ENCODE peak calls at places on chromosomes 1 and 21, in six cellular contexts. One of them, this sample, is unnamed.

GRCh38 chr1:83692524-83693336 is 306.2 kb downstream of the TTLL7 start:
- DNase-seq in AG04449: no peak
- DNase-seq in BE2C: peak
- DNase-seq in foreskin fibroblast: peak
- DNase-seq in fibroblast of mammary gland: no peak
- DNase-seq in bronchial epithelial cell: peak
- DNase-seq in this sample: no peak

GRCh38 chr21:38538353-38538752 is 40.1 kb upstream of the ERG start:
- DNase-seq in AG04449: no peak
- DNase-seq in BE2C: no peak
- DNase-seq in foreskin fibroblast: no peak
- DNase-seq in fibroblast of mammary gland: no peak
- DNase-seq in bronchial epithelial cell: peak
- DNase-seq in this sample: no peak

GRCh38 chr1:58768971-58769808 is 14.7 kb downstream of the JUN start:
- DNase-seq in AG04449: no peak
- DNase-seq in BE2C: peak
- DNase-seq in foreskin fibroblast: peak
- DNase-seq in fibroblast of mammary gland: peak
- DNase-seq in bronchial epithelial cell: peak
- DNase-seq in this sample: no peak

GRCh38 chr1:211609120-211610024 is 30.4 kb upstream of the SLC30A1 start:
- DNase-seq in AG04449: no peak
- DNase-seq in BE2C: no peak
- DNase-seq in foreskin fibroblast: no peak
- DNase-seq in fibroblast of mammary gland: peak
- DNase-seq in bronchial epithelial cell: no peak
- DNase-seq in this sample: no peak

GRCh38 chr1:2110738-2111673 is 60.8 kb downstream of the PRKCZ start:
- DNase-seq in AG04449: no peak
- DNase-seq in BE2C: peak
- DNase-seq in foreskin fibroblast: no peak
- DNase-seq in fibroblast of mammary gland: no peak
- DNase-seq in bronchial epithelial cell: no peak
- DNase-seq in this sample: no peak

GRCh38 chr1:165241952-165242351 is 114.6 kb downstream of the LMX1A start:
- DNase-seq in AG04449: no peak
- DNase-seq in BE2C: no peak
- DNase-seq in foreskin fibroblast: no peak
- DNase-seq in fibroblast of mammary gland: no peak
- DNase-seq in bronchial epithelial cell: no peak
- DNase-seq in this sample: no peak

GRCh38 chr1:204398197-204399125 is 13.2 kb downstream of the PPP1R15B start:
- DNase-seq in AG04449: no peak
- DNase-seq in BE2C: peak
- DNase-seq in foreskin fibroblast: peak
- DNase-seq in fibroblast of mammary gland: peak
- DNase-seq in bronchial epithelial cell: peak
- DNase-seq in this sample: no peak

GRCh38 chr1:211583011-211583995 is 4.3 kb upstream of the SLC30A1 start:
- DNase-seq in AG04449: no peak
- DNase-seq in BE2C: no peak
- DNase-seq in foreskin fibroblast: no peak
- DNase-seq in fibroblast of mammary gland: no peak
- DNase-seq in bronchial epithelial cell: no peak
- DNase-seq in this sample: no peak

GRCh38 chr1:222629921-222630535 is 12.1 kb downstream of the MIA3 start:
- DNase-seq in AG04449: no peak
- DNase-seq in BE2C: no peak
- DNase-seq in foreskin fibroblast: no peak
- DNase-seq in fibroblast of mammary gland: no peak
- DNase-seq in bronchial epithelial cell: no peak
- DNase-seq in this sample: no peak

GRCh38 chr1:10431065-10431730 is 965 bp downstream of the CENPS start:
- DNase-seq in AG04449: no peak
- DNase-seq in BE2C: no peak
- DNase-seq in foreskin fibroblast: no peak
- DNase-seq in fibroblast of mammary gland: peak
- DNase-seq in bronchial epithelial cell: peak
- DNase-seq in this sample: no peak

GRCh38 chr1:60279798-60280197 is 206.2 kb upstream of the C1orf87 start:
- DNase-seq in AG04449: no peak
- DNase-seq in BE2C: no peak
- DNase-seq in foreskin fibroblast: no peak
- DNase-seq in fibroblast of mammary gland: peak
- DNase-seq in bronchial epithelial cell: peak
- DNase-seq in this sample: no peak

GRCh38 chr1:36115931-36116330 is 9.1 kb downstream of the COL8A2 start:
- DNase-seq in AG04449: no peak
- DNase-seq in BE2C: no peak
- DNase-seq in foreskin fibroblast: peak
- DNase-seq in fibroblast of mammary gland: peak
- DNase-seq in bronchial epithelial cell: peak
- DNase-seq in this sample: no peak

GRCh38 chr1:106879538-106879937 is 176.9 kb upstream of the PRMT6 start:
- DNase-seq in AG04449: no peak
- DNase-seq in BE2C: peak
- DNase-seq in foreskin fibroblast: no peak
- DNase-seq in fibroblast of mammary gland: no peak
- DNase-seq in bronchial epithelial cell: peak
- DNase-seq in this sample: no peak

GRCh38 chr1:64687725-64688285 is 57.1 kb upstream of the RAVER2 start:
- DNase-seq in AG04449: no peak
- DNase-seq in BE2C: no peak
- DNase-seq in foreskin fibroblast: peak
- DNase-seq in fibroblast of mammary gland: peak
- DNase-seq in bronchial epithelial cell: peak
- DNase-seq in this sample: no peak

GRCh38 chr1:200183637-200184036 is 156.1 kb downstream of the NR5A2 start:
- DNase-seq in AG04449: no peak
- DNase-seq in BE2C: no peak
- DNase-seq in foreskin fibroblast: no peak
- DNase-seq in fibroblast of mammary gland: no peak
- DNase-seq in bronchial epithelial cell: peak
- DNase-seq in this sample: no peak

DNA sequence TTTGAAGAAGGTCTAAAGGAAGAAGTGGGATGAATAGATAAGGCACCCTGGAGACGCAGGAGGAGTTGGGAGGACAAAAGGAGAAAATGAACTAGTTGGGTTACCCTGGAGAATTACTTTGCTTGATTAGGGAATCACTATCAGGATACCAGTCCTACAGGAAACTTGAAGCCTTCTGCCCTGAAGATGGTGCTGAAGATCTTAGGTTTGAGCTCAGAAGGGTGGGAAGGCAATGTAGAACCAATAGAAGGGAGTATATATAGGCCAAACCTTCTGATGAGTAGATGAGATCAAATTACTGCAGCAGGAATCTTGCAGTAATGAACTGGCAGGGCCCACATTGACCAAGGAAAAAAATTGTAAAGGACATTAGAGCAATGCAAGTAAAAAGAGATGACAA is 116.4 kb upstream of the CACYBP start:
- DNase-seq in AG04449: peak
- DNase-seq in BE2C: no peak
- DNase-seq in foreskin fibroblast: peak
- DNase-seq in fibroblast of mammary gland: peak
- DNase-seq in bronchial epithelial cell: peak
- DNase-seq in this sample: peak
- TF ChIP-seq CTCF in AG04449: no peak
- TF ChIP-seq CTCF in BE2C: no peak
- TF ChIP-seq CTCF in foreskin fibroblast: peak
- TF ChIP-seq CTCF in fibroblast of mammary gland: peak
- TF ChIP-seq CTCF in bronchial epithelial cell: peak
- TF ChIP-seq CTCF in this sample: peak

GRCh38 chr1:62371375-62371774 is 52.1 kb upstream of the KANK4 start:
- DNase-seq in AG04449: no peak
- DNase-seq in BE2C: no peak
- DNase-seq in foreskin fibroblast: no peak
- DNase-seq in fibroblast of mammary gland: no peak
- DNase-seq in bronchial epithelial cell: no peak
- DNase-seq in this sample: no peak

GRCh38 chr1:62373221-62373620 is 54.0 kb upstream of the KANK4 start:
- DNase-seq in AG04449: no peak
- DNase-seq in BE2C: peak
- DNase-seq in foreskin fibroblast: no peak
- DNase-seq in fibroblast of mammary gland: no peak
- DNase-seq in bronchial epithelial cell: no peak
- DNase-seq in this sample: no peak

GRCh38 chr1:62368989-62369388 is 49.8 kb upstream of the KANK4 start:
- DNase-seq in AG04449: no peak
- DNase-seq in BE2C: no peak
- DNase-seq in foreskin fibroblast: no peak
- DNase-seq in fibroblast of mammary gland: no peak
- DNase-seq in bronchial epithelial cell: no peak
- DNase-seq in this sample: no peak

GRCh38 chr1:62367005-62367547 is 47.8 kb upstream of the KANK4 start:
- DNase-seq in AG04449: no peak
- DNase-seq in BE2C: no peak
- DNase-seq in foreskin fibroblast: no peak
- DNase-seq in fibroblast of mammary gland: peak
- DNase-seq in bronchial epithelial cell: no peak
- DNase-seq in this sample: no peak

DNA sequence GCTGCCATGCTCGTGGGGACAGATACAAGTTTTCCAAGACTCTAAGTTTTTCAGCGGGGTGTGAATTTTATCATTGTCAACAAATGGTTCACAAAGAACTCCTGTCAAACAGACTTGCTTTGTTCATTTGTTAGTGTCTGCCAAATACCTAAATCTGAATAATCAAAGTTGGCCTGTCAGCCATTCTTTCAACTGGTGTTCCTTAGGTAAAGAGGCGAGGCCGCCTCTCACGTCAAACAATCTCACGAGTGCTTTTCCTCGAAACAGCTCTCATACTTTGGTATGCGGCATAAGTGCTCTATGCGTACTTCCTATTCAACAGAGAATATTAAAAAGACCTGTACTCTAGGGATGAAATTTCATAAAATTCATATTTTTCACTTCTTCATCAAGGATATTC is 51.4 kb upstream of the KANK4 start:
- DNase-seq in AG04449: no peak
- DNase-seq in BE2C: no peak
- DNase-seq in foreskin fibroblast: no peak
- DNase-seq in fibroblast of mammary gland: no peak
- DNase-seq in bronchial epithelial cell: peak
- DNase-seq in this sample: no peak
- TF ChIP-seq CTCF in AG04449: no peak
- TF ChIP-seq CTCF in BE2C: no peak
- TF ChIP-seq CTCF in foreskin fibroblast: no peak
- TF ChIP-seq CTCF in fibroblast of mammary gland: no peak
- TF ChIP-seq CTCF in bronchial epithelial cell: no peak
- TF ChIP-seq CTCF in this sample: no peak

GRCh38 chr1:153261793-153262371 is 2.4 kb downstream of the LORICRIN start:
- DNase-seq in AG04449: no peak
- DNase-seq in BE2C: no peak
- DNase-seq in foreskin fibroblast: no peak
- DNase-seq in fibroblast of mammary gland: no peak
- DNase-seq in bronchial epithelial cell: no peak
- DNase-seq in this sample: no peak

GRCh38 chr1:153262462-153263157 is 3.1 kb downstream of the LORICRIN start:
- DNase-seq in AG04449: no peak
- DNase-seq in BE2C: no peak
- DNase-seq in foreskin fibroblast: no peak
- DNase-seq in fibroblast of mammary gland: no peak
- DNase-seq in bronchial epithelial cell: no peak
- DNase-seq in this sample: no peak

GRCh38 chr1:153260980-153261792 is 1.7 kb downstream of the LORICRIN start:
- DNase-seq in AG04449: no peak
- DNase-seq in BE2C: peak
- DNase-seq in foreskin fibroblast: peak
- DNase-seq in fibroblast of mammary gland: no peak
- DNase-seq in bronchial epithelial cell: no peak
- DNase-seq in this sample: no peak

GRCh38 chr1:153260473-153260979 is 1.0 kb downstream of the LORICRIN start:
- DNase-seq in AG04449: no peak
- DNase-seq in BE2C: no peak
- DNase-seq in foreskin fibroblast: no peak
- DNase-seq in fibroblast of mammary gland: peak
- DNase-seq in bronchial epithelial cell: peak
- DNase-seq in this sample: no peak

DNA sequence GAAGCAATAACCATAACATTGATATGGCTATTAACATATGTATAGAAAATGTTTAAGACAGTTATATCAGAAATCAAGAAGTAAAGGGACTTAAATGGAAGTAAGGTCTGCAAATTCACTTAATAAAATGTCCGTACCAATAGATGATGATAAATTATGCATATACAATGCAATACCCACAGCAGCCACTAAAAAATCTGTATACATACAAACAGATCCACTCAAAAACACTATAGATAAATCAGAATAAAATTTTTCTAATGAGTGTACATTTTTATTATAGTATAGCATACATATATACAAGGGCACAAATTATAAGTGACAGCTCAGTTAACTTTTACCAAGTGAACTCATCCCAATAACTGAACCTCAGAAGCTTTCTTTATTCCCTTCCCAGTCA is 6.0 kb downstream of the LORICRIN start:
- DNase-seq in AG04449: no peak
- DNase-seq in BE2C: no peak
- DNase-seq in foreskin fibroblast: no peak
- DNase-seq in fibroblast of mammary gland: no peak
- DNase-seq in bronchial epithelial cell: no peak
- DNase-seq in this sample: no peak
- TF ChIP-seq CTCF in AG04449: no peak
- TF ChIP-seq CTCF in BE2C: no peak
- TF ChIP-seq CTCF in foreskin fibroblast: no peak
- TF ChIP-seq CTCF in fibroblast of mammary gland: no peak
- TF ChIP-seq CTCF in bronchial epithelial cell: no peak
- TF ChIP-seq CTCF in this sample: no peak

GRCh38 chr1:116150368-116150767 is 39.2 kb downstream of the MAB21L3 start:
- DNase-seq in AG04449: no peak
- DNase-seq in BE2C: no peak
- DNase-seq in foreskin fibroblast: no peak
- DNase-seq in fibroblast of mammary gland: no peak
- DNase-seq in bronchial epithelial cell: no peak
- DNase-seq in this sample: no peak

GRCh38 chr1:116147114-116147510 is 35.9 kb downstream of the MAB21L3 start:
- DNase-seq in AG04449: no peak
- DNase-seq in BE2C: no peak
- DNase-seq in foreskin fibroblast: no peak
- DNase-seq in fibroblast of mammary gland: no peak
- DNase-seq in bronchial epithelial cell: no peak
- DNase-seq in this sample: no peak

GRCh38 chr1:116144151-116144550 is 33.0 kb downstream of the MAB21L3 start:
- DNase-seq in AG04449: no peak
- DNase-seq in BE2C: no peak
- DNase-seq in foreskin fibroblast: no peak
- DNase-seq in fibroblast of mammary gland: no peak
- DNase-seq in bronchial epithelial cell: no peak
- DNase-seq in this sample: no peak

GRCh38 chr1:116148967-116149366 is 37.8 kb downstream of the MAB21L3 start:
- DNase-seq in AG04449: no peak
- DNase-seq in BE2C: no peak
- DNase-seq in foreskin fibroblast: no peak
- DNase-seq in fibroblast of mammary gland: no peak
- DNase-seq in bronchial epithelial cell: no peak
- DNase-seq in this sample: no peak

DNA sequence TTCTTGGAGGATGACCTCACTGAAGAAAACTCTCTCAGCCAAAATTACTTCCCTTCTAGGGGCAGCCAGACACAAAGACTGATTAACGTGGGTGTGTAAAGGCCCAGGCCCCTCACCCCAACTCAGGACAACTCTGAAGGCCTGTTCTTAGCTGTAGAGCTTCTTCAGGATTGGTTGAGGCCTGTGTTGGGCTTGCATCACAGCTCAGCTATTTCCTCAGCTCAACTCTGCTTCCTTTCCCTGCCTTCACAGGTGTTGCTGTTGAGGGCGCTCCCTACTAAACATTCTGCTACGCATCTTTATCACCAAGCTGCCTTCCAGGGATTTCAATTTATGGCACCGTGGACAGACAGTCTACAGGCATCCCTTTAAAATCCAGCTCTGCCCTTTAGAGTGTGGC is 36.8 kb downstream of the MAB21L3 start:
- DNase-seq in AG04449: no peak
- DNase-seq in BE2C: no peak
- DNase-seq in foreskin fibroblast: no peak
- DNase-seq in fibroblast of mammary gland: no peak
- DNase-seq in bronchial epithelial cell: peak
- DNase-seq in this sample: no peak
- TF ChIP-seq CTCF in AG04449: no peak
- TF ChIP-seq CTCF in BE2C: no peak
- TF ChIP-seq CTCF in foreskin fibroblast: no peak
- TF ChIP-seq CTCF in fibroblast of mammary gland: no peak
- TF ChIP-seq CTCF in bronchial epithelial cell: no peak
- TF ChIP-seq CTCF in this sample: no peak